ENCODE peak calls at places on chromosomes 12 and 14, in seven cellular contexts. O is adrenal gland, V is cardiac muscle cell, W is AG04450, L is right lobe of liver, Y is body of pancreas, G is fibroblast of mammary gland. E is an unnamed sample.

GRCh38 chr12:28578361-28578760 is 388.1 kb downstream of the CCDC91 start:
- DNase-seq in O (no peak), V (no peak), W (no peak), L (no peak), Y (no peak), G (peak), E (no peak)

GRCh38 chr12:62866451-62867082 is 68.4 kb downstream of the PPM1H start:
- DNase-seq in O (no peak), V (peak), W (peak), L (no peak), Y (no peak), G (no peak), E (peak)

GRCh38 chr12:69642531-69642930 is 31.8 kb upstream of the LRRC10 start:
- DNase-seq in O (no peak), V (no peak), W (no peak), L (no peak), Y (no peak), G (no peak), E (no peak)

GRCh38 chr12:62793256-62794217 is 141.4 kb downstream of the PPM1H start:
- DNase-seq in O (peak), V (peak), W (peak), L (peak), Y (peak), G (peak), E (peak)

GRCh38 chr12:93042283-93042682 is 113.2 kb upstream of the EEA1 start:
- DNase-seq in O (no peak), V (no peak), W (no peak), L (no peak), Y (no peak), G (no peak), E (no peak)

GRCh38 chr14:99378782-99379214 is 101.9 kb downstream of the SETD3 start:
- DNase-seq in O (no peak), V (peak), W (no peak), L (peak), Y (no peak), G (peak), E (no peak)

GRCh38 chr12:991350-992278 is 591 bp downstream of the ERC1 start:
- DNase-seq in O (no peak), V (no peak), W (no peak), L (no peak), Y (no peak), G (no peak), E (peak)

GRCh38 chr14:67371247-67372148 is 11.4 kb downstream of the EIF2S1 start:
- DNase-seq in O (no peak), V (peak), W (no peak), L (no peak), Y (no peak), G (peak), E (no peak)

DNA sequence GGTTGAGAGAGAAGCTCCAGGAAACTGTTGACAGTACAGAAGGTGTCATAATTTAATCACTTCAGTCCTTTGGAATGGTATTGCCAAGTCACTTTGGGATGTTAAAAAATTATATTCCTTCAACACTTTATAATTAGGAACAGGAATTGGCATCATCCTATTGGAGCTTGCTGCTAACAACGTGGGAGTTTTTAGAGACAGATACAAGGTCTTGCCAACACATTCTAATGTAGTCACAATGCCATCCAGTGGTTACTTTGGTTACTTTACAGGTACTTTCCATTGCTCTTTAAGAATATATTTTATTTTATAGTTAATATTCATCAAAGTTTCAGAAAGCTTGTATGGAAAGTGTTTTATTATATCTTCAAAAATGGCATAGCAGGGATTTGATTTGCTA is 310.1 kb downstream of the SYT1 start:
- DNase-seq in O (no peak), V (peak), W (no peak), L (no peak), Y (no peak), G (peak), E (peak)
- TF ChIP-seq CTCF in O (no peak), V (peak), W (peak), L (peak), Y (peak), G (peak), E (peak)

GRCh38 chr12:101686176-101686575 is 11.3 kb upstream of the CHPT1 start:
- DNase-seq in O (no peak), V (no peak), W (no peak), L (no peak), Y (no peak), G (no peak), E (no peak)

GRCh38 chr12:101690544-101691118 is 6.8 kb upstream of the CHPT1 start:
- DNase-seq in O (no peak), V (no peak), W (no peak), L (no peak), Y (no peak), G (no peak), E (no peak)

GRCh38 chr12:101680647-101681046 is 16.8 kb upstream of the CHPT1 start:
- DNase-seq in O (no peak), V (no peak), W (no peak), L (no peak), Y (no peak), G (no peak), E (no peak)

GRCh38 chr12:101680240-101680639 is 17.2 kb upstream of the CHPT1 start:
- DNase-seq in O (no peak), V (no peak), W (no peak), L (no peak), Y (no peak), G (no peak), E (no peak)

GRCh38 chr12:101685121-101685520 is 12.3 kb upstream of the CHPT1 start:
- DNase-seq in O (no peak), V (no peak), W (no peak), L (no peak), Y (no peak), G (no peak), E (no peak)
- TF ChIP-seq CTCF in O (no peak), V (no peak), W (no peak), L (no peak), Y (no peak), G (no peak), E (no peak)

GRCh38 chr14:59919582-59920377 is at the start of gene LRRC9:
- DNase-seq in O (peak), V (peak), W (no peak), L (peak), Y (peak), G (no peak), E (peak)

GRCh38 chr14:59913187-59913586 is 6.8 kb upstream of the LRRC9 start:
- DNase-seq in O (no peak), V (no peak), W (no peak), L (no peak), Y (no peak), G (no peak), E (no peak)

GRCh38 chr14:59920378-59920683 is 387 bp downstream of the LRRC9 start:
- DNase-seq in O (no peak), V (no peak), W (no peak), L (no peak), Y (no peak), G (no peak), E (no peak)

GRCh38 chr14:59918824-59919581 is 941 bp upstream of the LRRC9 start:
- DNase-seq in O (peak), V (peak), W (no peak), L (no peak), Y (peak), G (peak), E (peak)
- TF ChIP-seq CTCF in O (peak), V (peak), W (peak), L (peak), Y (peak), G (peak), E (no peak)

GRCh38 chr14:75578786-75579781 is 664 bp downstream of the FLVCR2 start:
- DNase-seq in O (peak), V (no peak), W (no peak), L (peak), Y (peak), G (peak), E (no peak)
- TF ChIP-seq CTCF in O (no peak), V (peak), W (peak), L (peak), Y (peak), G (peak), E (peak)

GRCh38 chr14:77324816-77325745 is 4.2 kb downstream of the GSTZ1 start:
- DNase-seq in O (no peak), V (no peak), W (no peak), L (peak), Y (peak), G (no peak), E (no peak)

GRCh38 chr14:77323571-77323970 is 2.7 kb downstream of the GSTZ1 start:
- DNase-seq in O (no peak), V (no peak), W (no peak), L (no peak), Y (no peak), G (no peak), E (no peak)

GRCh38 chr14:77322951-77323350 is 2.1 kb downstream of the GSTZ1 start:
- DNase-seq in O (no peak), V (no peak), W (no peak), L (no peak), Y (no peak), G (no peak), E (no peak)

GRCh38 chr14:77325746-77326094 is 4.9 kb downstream of the GSTZ1 start:
- DNase-seq in O (no peak), V (no peak), W (no peak), L (no peak), Y (no peak), G (no peak), E (no peak)

DNA sequence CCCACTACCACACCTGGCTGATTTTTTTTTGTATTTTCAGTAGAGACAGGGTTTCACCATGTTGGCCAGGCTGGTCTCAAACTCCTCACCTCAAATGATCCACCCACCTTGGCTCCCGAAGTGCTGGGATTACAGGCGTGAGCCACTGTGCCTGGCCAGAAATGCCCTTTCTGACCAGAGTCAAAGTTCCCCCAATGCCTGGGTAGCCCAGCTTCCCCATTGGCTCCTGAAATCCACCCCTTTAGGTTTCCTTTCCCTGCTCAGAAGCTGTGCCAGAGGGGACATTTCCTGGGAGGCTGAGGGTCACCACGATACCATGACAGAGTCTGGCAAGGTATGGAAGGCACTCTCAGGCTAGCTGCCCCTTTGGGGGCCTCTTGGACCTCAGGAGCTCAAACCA is 3.5 kb downstream of the GSTZ1 start:
- DNase-seq in O (no peak), V (no peak), W (no peak), L (peak), Y (no peak), G (no peak), E (no peak)
- TF ChIP-seq CTCF in O (no peak), V (no peak), W (no peak), L (no peak), Y (no peak), G (no peak), E (no peak)

DNA sequence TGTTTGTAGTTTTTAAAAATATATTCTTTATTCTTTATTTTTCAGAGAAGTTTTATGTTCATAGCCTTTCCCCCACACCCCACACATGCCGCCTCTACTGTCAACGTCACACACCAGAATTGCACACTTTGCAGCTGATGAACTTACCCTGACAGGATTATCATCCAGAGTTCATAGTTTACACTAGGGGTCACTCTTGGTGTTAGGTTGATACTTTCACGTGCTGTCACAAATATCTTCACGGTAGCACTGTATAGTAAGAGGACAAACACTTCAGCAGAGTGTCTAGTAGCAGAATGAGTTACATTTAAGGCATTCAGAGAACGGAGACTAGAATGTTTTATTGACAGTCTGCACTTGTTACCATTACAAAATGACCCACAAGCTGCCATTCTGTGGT is 5.2 kb downstream of the DPPA3 start:
- DNase-seq in O (no peak), V (no peak), W (no peak), L (no peak), Y (no peak), G (peak), E (peak)
- TF ChIP-seq CTCF in O (no peak), V (no peak), W (no peak), L (peak), Y (peak), G (no peak), E (peak)

GRCh38 chr14:91059576-91060471 is 617 bp downstream of the RPS6KA5 start:
- DNase-seq in O (peak), V (peak), W (no peak), L (peak), Y (peak), G (peak), E (peak)
- TF ChIP-seq CTCF in O (no peak), V (peak), W (peak), L (peak), Y (peak), G (no peak), E (peak)

GRCh38 chr12:125198647-125199046 is 133.4 kb downstream of the AACS start:
- DNase-seq in O (no peak), V (no peak), W (no peak), L (no peak), Y (no peak), G (no peak), E (peak)
- TF ChIP-seq CTCF in O (no peak), V (no peak), W (no peak), L (no peak), Y (no peak), G (no peak), E (peak)

GRCh38 chr12:105318651-105319483 is 11.6 kb upstream of the C12orf75 start:
- DNase-seq in O (no peak), V (no peak), W (no peak), L (no peak), Y (no peak), G (no peak), E (no peak)

GRCh38 chr12:105319691-105320209 is 10.7 kb upstream of the C12orf75 start:
- DNase-seq in O (no peak), V (no peak), W (no peak), L (no peak), Y (no peak), G (no peak), E (peak)

GRCh38 chr12:105322070-105322469 is 8.4 kb upstream of the C12orf75 start:
- DNase-seq in O (no peak), V (no peak), W (no peak), L (peak), Y (no peak), G (peak), E (no peak)

GRCh38 chr12:105317942-105318614 is 12.4 kb upstream of the C12orf75 start:
- DNase-seq in O (no peak), V (no peak), W (no peak), L (no peak), Y (peak), G (no peak), E (no peak)

DNA sequence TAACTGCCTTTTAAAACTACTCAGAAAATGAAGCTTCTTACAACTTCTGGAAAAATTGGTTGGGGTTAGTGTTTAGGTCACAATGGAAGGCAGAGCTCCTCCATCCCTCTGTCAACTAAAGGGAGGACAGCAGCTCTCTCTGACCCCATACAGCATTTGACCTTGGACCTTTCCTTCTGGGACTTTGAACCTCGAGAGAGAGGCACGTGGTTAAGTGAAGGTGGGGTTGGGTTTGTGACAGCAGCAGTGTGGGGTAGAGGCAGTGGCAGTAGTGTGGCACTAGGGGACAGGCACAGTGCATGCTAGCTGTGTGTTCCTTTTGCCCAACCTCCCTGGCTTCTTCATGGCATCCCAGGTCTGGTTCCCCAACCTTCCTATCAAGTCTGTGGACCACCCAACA is 9.4 kb upstream of the C12orf75 start:
- DNase-seq in O (no peak), V (no peak), W (no peak), L (no peak), Y (no peak), G (no peak), E (no peak)
- TF ChIP-seq CTCF in O (no peak), V (no peak), W (no peak), L (peak), Y (no peak), G (no peak), E (no peak)